ENCODE peak calls at places on chromosomes 7 and 10, in eight cellular contexts. Q is fibroblast of lung, A is PC-9, K is PC-3, N is MM.1S, J is K562, H is neural progenitor cell, O is IMR-90. E is an unnamed sample.
A peak's percentile ranks its signal among the peaks of the same experiment; 100 is the strongest.

GRCh38 chr7:136971776-136972175 is 103.3 kb downstream of the CHRM2 start:
- DNase-seq in O (no peak), N (peak; percentile 7), Q (no peak), H (no peak), A (no peak), J (no peak), K (no peak), E (no peak)

GRCh38 chr10:12130237-12130872 is 878 bp downstream of the SEC61A2 start:
- DNase-seq in A (peak; percentile 47), O (peak; percentile 73), H (peak; percentile 76), K (peak; percentile 49), J (peak; percentile 45), N (peak; percentile 65), Q (peak; percentile 75), E (peak; percentile 67)

GRCh38 chr7:90613088-90613498 is 17.0 kb downstream of the CDK14 start:
- DNase-seq in N (no peak), J (no peak), A (no peak), H (no peak), Q (peak; percentile 75), O (peak; percentile 43), K (no peak), E (no peak)

GRCh38 chr10:71590786-71591350 is 128.7 kb downstream of the C10orf105 start:
- DNase-seq in Q (no peak), N (no peak), J (no peak), H (no peak), O (no peak), A (no peak), K (no peak), E (no peak)

GRCh38 chr10:18290651-18291313 is 150.6 kb downstream of the CACNB2 start:
- DNase-seq in Q (no peak), A (no peak), N (no peak), K (no peak), H (peak; percentile 27), J (no peak), O (no peak), E (no peak)

GRCh38 chr7:95628831-95629439 is 32.6 kb upstream of the PDK4 start:
- DNase-seq in Q (no peak), N (no peak), H (no peak), A (no peak), K (no peak), O (peak; percentile 13), J (no peak), E (peak; percentile 30)

GRCh38 chr7:68248973-68249372 is 1252.3 kb downstream of the TYW1 start:
- DNase-seq in Q (no peak), J (no peak), O (no peak), H (no peak), A (no peak), N (no peak), K (no peak), E (no peak)

GRCh38 chr10:69010151-69010640 is 21.6 kb downstream of the KIFBP start:
- DNase-seq in N (no peak), J (no peak), H (no peak), O (peak; percentile 26), Q (no peak), K (no peak), A (no peak), E (no peak)

GRCh38 chr10:54797636-54798395 is 3.2 kb downstream of the PCDH15 start:
- DNase-seq in Q (peak; percentile 80), O (peak; percentile 4), H (no peak), K (peak; percentile 95), A (no peak), J (no peak), N (no peak), E (no peak)

GRCh38 chr10:78972160-78972946 is 96.4 kb upstream of the ZMIZ1 start:
- DNase-seq in N (no peak), K (peak; percentile 83), A (peak; percentile 73), Q (peak; percentile 89), O (peak; percentile 83), H (peak; percentile 56), J (peak; percentile 87), E (peak; percentile 74)

GRCh38 chr7:46603780-46604725 is 683.0 kb upstream of the IGFBP3 start:
- DNase-seq in O (peak; percentile 33), J (no peak), Q (peak; percentile 30), H (no peak), K (no peak), A (no peak), N (no peak), E (peak; percentile 68)

GRCh38 chr10:71383972-71384687 is 12.6 kb upstream of the CDH23 start:
- DNase-seq in Q (peak; percentile 10), A (no peak), N (peak; percentile 50), H (peak; percentile 83), K (peak; percentile 58), J (peak; percentile 90), O (peak; percentile 21), E (peak; percentile 75)

GRCh38 chr7:137443616-137444015 is 100.1 kb upstream of the PTN start:
- DNase-seq in A (no peak), J (no peak), N (peak; percentile 32), Q (peak; percentile 95), O (peak; percentile 71), K (peak; percentile 77), H (no peak), E (no peak)

DNA sequence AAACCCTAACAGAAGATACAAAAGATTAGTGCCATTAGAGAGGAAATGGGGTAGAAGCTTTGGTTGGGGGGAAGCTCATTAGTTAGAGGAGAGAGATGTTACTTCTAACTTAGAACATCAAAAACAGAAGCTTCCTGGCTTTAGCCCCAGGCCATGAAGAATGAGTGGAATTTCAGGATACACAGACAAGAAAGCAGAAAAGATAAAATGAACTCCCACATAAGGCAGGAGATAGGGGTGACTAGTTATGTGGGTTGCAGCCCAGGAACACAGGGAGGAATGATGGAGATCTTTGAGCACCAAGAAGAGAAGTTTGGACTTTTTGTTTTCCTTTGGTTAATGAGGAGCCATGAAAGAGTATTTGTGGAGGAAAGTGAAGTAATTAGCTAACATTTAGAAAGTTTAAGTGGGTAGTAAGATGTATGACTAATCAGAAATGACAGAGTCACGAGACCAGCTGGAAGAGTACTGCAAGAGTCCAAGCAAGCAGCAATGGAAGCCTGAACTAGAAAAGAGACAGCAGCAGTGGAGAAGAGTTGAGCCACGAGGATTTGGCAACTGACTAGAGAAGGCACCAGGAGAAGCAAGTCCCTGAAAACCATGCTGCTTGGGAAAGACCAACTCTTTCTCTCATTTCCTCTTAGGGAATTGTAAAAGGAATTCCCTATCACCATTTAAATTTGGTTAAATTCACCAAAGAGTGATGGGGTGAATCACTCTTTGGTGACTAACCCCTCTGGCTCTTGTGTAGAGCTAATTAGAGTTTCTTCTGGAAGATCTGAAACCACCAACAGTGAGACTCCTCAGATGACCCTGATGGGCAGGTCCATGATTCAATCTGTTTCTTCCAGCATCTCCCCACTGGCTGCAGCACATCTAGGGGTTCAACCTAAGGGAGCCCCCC is 131.9 kb downstream of the KCNMA1 start:
- DNase-seq in J (no peak), K (peak; percentile 99), H (no peak), A (peak; percentile 92), O (peak; percentile 91), N (no peak), Q (peak; percentile 96), E (peak; percentile 23)
- H4K20me1 ChIP-seq in J (no peaks in the 10 kb centered on the region), K (no peaks in the 10 kb centered on the region), H (no peaks in the 10 kb centered on the region), A (no peaks in the 10 kb centered on the region), O (peaks cover 3% of the 10 kb centered on the region), N (no peaks in the 10 kb centered on the region), Q (no peaks in the 10 kb centered on the region), E (no peaks in the 10 kb centered on the region)

GRCh38 chr10:117130346-117130745 is 7.7 kb downstream of the VAX1 start:
- DNase-seq in J (no peak), N (no peak), H (no peak), A (no peak), Q (no peak), K (no peak), O (no peak), E (no peak)
- H3K9me3 ChIP-seq in J (no peaks in the 10 kb centered on the region), N (no peaks in the 10 kb centered on the region), H (no peaks in the 10 kb centered on the region), A (no peaks in the 10 kb centered on the region), Q (no peaks in the 10 kb centered on the region), K (no peaks in the 10 kb centered on the region), O (no peaks in the 10 kb centered on the region), E (no peaks in the 10 kb centered on the region)

GRCh38 chr7:98294326-98294725 is 12.8 kb downstream of the BRI3 start:
- DNase-seq in Q (no peak), A (no peak), H (no peak), O (no peak), N (no peak), J (no peak), K (no peak), E (no peak)
- H3K36me3 ChIP-seq in Q (peaks cover 7% of the 10 kb centered on the region), A (peaks cover 20% of the 10 kb centered on the region), H (no peaks in the 10 kb centered on the region), O (peaks cover 48% of the 10 kb centered on the region), N (no peaks in the 10 kb centered on the region), J (peaks cover 34% of the 10 kb centered on the region), K (peaks cover 24% of the 10 kb centered on the region), E (no peaks in the 10 kb centered on the region)

GRCh38 chr7:66503551-66504031 is 125.1 kb upstream of the KCTD7 start:
- DNase-seq in O (no peak), Q (no peak), N (no peak), A (no peak), H (no peak), K (no peak), J (no peak), E (no peak)
- H4K20me1 ChIP-seq in O (no peaks in the 10 kb centered on the region), Q (no peaks in the 10 kb centered on the region), N (no peaks in the 10 kb centered on the region), A (no peaks in the 10 kb centered on the region), H (no peaks in the 10 kb centered on the region), K (no peaks in the 10 kb centered on the region), J (no peaks in the 10 kb centered on the region), E (no peaks in the 10 kb centered on the region)

GRCh38 chr10:22999942-23000341 is 72.1 kb downstream of the ARMC3 start:
- DNase-seq in O (no peak), A (no peak), H (peak; percentile 16), K (no peak), N (no peak), Q (no peak), J (no peak), E (no peak)
- H3K9me3 ChIP-seq in O (no peaks in the 10 kb centered on the region), A (no peaks in the 10 kb centered on the region), H (no peaks in the 10 kb centered on the region), K (no peaks in the 10 kb centered on the region), N (no peaks in the 10 kb centered on the region), Q (no peaks in the 10 kb centered on the region), J (no peaks in the 10 kb centered on the region), E (no peaks in the 10 kb centered on the region)

DNA sequence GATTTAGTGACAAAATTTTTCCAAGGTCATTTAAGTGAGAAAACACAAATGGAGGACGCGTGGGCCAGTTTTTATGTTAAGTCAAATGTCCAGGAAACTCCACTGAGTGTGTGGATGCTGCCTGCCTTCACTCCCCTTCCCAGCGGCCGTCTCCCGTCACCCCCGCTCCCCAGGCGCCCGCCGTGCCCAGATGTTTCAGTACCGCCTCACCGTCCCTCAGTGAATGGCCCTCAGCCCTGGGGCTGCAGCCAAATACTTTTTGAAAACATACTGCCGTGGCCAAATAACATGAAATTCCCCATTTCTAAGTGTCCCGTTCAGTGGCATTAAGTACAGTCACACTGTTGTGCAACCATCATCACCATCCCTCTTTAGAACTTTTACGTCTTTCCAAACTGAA is 131.9 kb downstream of the INSYN2A start:
- DNase-seq in K (no peak), J (no peak), O (no peak), Q (no peak), H (no peak), A (no peak), N (no peak), E (no peak)
- H3K36me3 ChIP-seq in K (no peaks in the 10 kb centered on the region), J (no peaks in the 10 kb centered on the region), O (peaks cover 50% of the 10 kb centered on the region), Q (peaks cover 3% of the 10 kb centered on the region), H (peaks cover 3% of the 10 kb centered on the region), A (no peaks in the 10 kb centered on the region), N (no peaks in the 10 kb centered on the region), E (no peaks in the 10 kb centered on the region)